ENCODE peak calls at places on chromosomes 11 and 22, in eight cellular contexts. X, I, M, K, H, L, P and Y are unnamed samples. For H3K4me1, the result is how much of the 10 kb centered on the place peaks cover.

GRCh38 chr22:49907807-49908206 is 10.4 kb downstream of the ALG12 start:
- DNase-seq in X (no peak), I (no peak), M (no peak), K (no peak), H (no peak), L (no peak), P (no peak), Y (no peak)

GRCh38 chr22:31625661-31626426 is 36.2 kb downstream of the PISD start:
- DNase-seq in X (no peak), I (no peak), M (no peak), K (no peak), H (no peak), L (peak), P (no peak), Y (no peak)

GRCh38 chr22:43376765-43377485 is 33.8 kb upstream of the SCUBE1 start:
- DNase-seq in X (no peak), I (peak), M (no peak), K (no peak), H (no peak), L (no peak), P (no peak), Y (peak)

GRCh38 chr11:61695917-61696316 is 15.7 kb downstream of the DAGLA start:
- DNase-seq in X (peak), I (peak), M (peak), K (peak), H (peak), L (peak), P (peak), Y (peak)

GRCh38 chr11:27705873-27706820 is 5.9 kb upstream of the BDNF start:
- DNase-seq in X (peak), I (no peak), M (peak), K (no peak), H (no peak), L (no peak), P (no peak), Y (no peak)

GRCh38 chr11:21105196-21105917 is 436.0 kb downstream of the NELL1 start:
- DNase-seq in X (no peak), I (no peak), M (no peak), K (no peak), H (no peak), L (no peak), P (no peak), Y (no peak)

GRCh38 chr11:38296211-38296776 is 1698.3 kb upstream of the RAG2 start:
- DNase-seq in X (no peak), I (no peak), M (no peak), K (no peak), H (no peak), L (no peak), P (no peak), Y (no peak)

GRCh38 chr22:21640810-21641209 is 1.3 kb upstream of the SDF2L1 start:
- DNase-seq in X (no peak), I (no peak), M (no peak), K (no peak), H (no peak), L (no peak), P (no peak), Y (no peak)

GRCh38 chr11:120546312-120547205 is 35.0 kb downstream of the GRIK4 start:
- DNase-seq in X (peak), I (peak), M (no peak), K (peak), H (no peak), L (no peak), P (peak), Y (no peak)

GRCh38 chr22:27542602-27543001 is 259.0 kb downstream of the MN1 start:
- DNase-seq in X (no peak), I (no peak), M (no peak), K (no peak), H (no peak), L (no peak), P (no peak), Y (no peak)

GRCh38 chr22:19823191-19823590 is 31.5 kb downstream of the GNB1L start:
- DNase-seq in X (no peak), I (peak), M (peak), K (peak), H (no peak), L (no peak), P (no peak), Y (no peak)

GRCh38 chr11:120527111-120527748 is 15.7 kb downstream of the GRIK4 start:
- DNase-seq in X (no peak), I (no peak), M (no peak), K (no peak), H (no peak), L (no peak), P (no peak), Y (no peak)

GRCh38 chr11:46049325-46049860 is 71.9 kb downstream of the PHF21A start:
- DNase-seq in X (no peak), I (no peak), M (no peak), K (no peak), H (no peak), L (no peak), P (no peak), Y (no peak)

GRCh38 chr11:44949160-44950035 is 1.3 kb downstream of the TP53I11 start:
- DNase-seq in X (peak), I (peak), M (no peak), K (no peak), H (no peak), L (no peak), P (no peak), Y (peak)

GRCh38 chr11:44950625-44951472 is at the start of gene TP53I11:
- DNase-seq in X (peak), I (peak), M (peak), K (peak), H (peak), L (peak), P (peak), Y (peak)

GRCh38 chr11:44948155-44948554 is 2.5 kb downstream of the TP53I11 start:
- DNase-seq in X (no peak), I (no peak), M (no peak), K (no peak), H (no peak), L (no peak), P (no peak), Y (no peak)

GRCh38 chr11:44952082-44952481 is 1.4 kb upstream of the TP53I11 start:
- DNase-seq in X (no peak), I (no peak), M (no peak), K (no peak), H (no peak), L (no peak), P (no peak), Y (no peak)

DNA sequence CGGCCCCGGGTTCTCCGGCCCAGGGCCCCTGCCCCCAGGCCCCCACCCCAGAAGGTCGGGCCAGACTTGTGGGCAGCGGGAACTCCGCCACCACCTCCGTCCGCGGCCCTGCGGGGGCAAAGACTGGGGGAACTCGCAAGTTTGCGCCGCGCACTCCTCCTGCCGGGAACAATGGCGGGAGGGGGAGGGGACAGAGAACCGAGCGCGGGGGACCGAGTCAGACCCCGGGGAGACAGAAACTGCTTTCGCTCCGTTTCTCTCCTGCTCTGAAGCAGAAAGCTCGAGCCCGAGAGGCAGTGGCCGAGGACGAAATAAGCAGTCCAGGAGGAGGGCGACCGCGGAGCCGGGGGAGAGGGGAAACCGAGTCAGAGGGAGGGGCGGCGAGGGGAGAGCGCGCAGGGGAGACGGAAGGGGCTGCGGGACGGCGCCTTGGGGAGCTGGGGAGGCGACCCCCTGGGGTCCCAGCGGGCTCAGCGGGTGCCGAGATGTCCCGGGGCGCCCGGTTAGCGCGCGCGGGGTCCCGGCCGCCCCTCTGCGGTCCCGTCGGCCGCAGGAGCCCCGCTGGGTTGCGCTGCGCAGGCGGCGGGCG is 553 bp downstream of the TP53I11 start:
- DNase-seq in X (no peak), I (peak), M (no peak), K (no peak), H (peak), L (peak), P (no peak), Y (no peak)
- H3K27ac ChIP-seq in X (no peak), I (peak), M (peak), K (peak), H (no peak), L (peak), P (no peak), Y (peak)

DNA sequence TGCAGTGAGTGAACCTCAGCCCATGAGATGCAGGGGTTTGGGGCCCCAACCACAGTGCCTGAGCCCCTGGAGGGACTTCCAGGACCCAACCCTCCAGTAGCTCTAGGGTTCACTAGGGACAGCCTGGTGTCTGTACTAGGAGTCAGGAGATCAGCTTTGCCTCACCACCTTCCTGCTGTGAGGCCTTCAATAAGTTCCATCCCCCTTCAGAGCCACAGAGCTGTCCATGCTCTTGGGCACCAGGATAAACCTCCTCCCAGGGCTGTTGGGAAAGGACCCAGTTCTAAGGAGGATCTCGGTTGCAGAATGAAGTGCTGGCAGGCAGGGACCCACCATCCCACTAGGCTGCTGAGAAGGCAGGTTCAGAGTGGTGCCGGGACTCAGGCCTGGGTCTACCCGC is 9.7 kb downstream of the ARHGEF17 start:
- DNase-seq in X (no peak), I (no peak), M (no peak), K (no peak), H (no peak), L (no peak), P (no peak), Y (no peak)
- H3K4me1 ChIP-seq in X (under half), I (under half), M (under half), K (under half), H (under half), L (under half), P (under half), Y (under half)

DNA sequence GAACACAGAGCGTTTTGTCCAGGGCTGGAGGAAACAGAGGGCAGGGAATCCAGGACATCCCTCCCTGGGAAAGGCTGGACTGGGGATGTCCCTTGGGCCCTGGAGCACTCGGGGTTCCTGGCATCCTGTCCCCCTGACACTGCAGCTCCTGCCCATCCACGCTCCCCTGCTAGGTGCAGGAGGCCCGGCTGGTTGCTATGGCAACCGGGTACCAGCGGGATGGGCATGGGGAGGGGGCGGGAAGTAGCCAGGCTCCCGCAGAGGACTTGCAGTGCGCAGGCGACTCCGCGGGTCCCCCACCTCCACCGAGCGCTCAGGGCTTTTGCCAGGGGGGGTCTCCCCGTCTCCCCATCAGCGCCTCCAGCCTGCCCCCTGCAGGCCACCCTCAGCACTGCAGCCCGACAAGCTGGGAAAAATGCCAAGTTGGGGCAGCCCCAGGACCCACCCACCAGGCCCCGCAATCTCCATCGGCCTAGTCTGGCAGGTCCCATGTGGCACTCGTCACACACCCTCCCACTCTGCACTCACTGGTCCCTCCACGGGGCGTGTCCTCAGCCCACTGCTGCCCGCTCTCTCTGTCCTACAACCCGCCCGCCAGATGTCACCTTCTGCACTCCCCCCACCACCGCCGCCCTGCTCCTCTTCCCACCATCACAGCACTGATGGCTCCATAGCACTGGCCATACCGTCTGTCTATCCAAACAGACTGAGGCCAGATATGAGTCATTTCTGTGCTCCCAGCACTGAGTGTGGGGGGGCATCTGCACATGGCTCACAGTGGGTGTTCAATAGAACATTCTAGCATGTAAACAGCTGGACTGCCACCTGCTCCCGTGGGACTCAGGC is 31.5 kb downstream of the KIAA0930 start:
- DNase-seq in X (peak), I (no peak), M (no peak), K (no peak), H (peak), L (no peak), P (peak), Y (peak)
- H3K27ac ChIP-seq in X (peak), I (no peak), M (peak), K (no peak), H (no peak), L (peak), P (no peak), Y (no peak)

DNA sequence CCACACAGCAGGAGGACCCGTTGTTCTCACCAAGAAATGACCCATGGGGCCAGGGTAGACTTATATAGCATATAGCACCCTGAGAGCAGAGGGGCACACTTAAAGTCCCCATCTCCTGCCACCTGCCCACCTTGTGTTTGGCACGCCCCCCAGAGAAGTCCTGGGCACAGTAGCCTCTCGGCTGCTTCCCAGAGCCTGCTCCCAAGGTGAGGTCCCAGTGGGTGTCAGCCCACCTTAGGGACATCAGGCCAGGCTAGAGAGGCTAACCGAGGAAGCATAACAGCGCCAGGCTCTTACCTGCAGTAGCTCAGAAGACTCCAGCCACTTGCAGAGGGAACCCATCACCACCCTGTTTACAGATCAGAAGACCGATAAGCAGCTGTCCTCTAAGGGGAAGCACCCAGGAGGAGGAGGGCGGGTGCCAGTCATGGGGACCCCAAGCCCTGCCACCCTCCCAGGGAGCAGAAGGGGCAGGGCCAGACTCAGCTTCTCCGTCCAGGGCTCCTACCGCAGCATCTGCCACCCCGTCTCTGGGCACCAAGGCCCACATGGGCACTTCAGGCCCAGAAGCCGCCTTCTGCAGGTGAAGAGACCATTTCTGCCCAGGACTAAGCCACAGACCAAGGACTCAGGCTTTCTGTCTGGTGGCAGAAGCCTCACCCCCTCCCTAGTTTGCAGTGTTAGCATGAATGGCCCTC is 34.9 kb upstream of the HMOX1 start:
- DNase-seq in X (no peak), I (no peak), M (no peak), K (no peak), H (no peak), L (no peak), P (no peak), Y (no peak)
- H3K4me1 ChIP-seq in X (under half), I (under half), M (under half), K (under half), H (under half), L (under half), P (under half), Y (under half)

GRCh38 chr11:129191649-129192048 is 476 bp downstream of the ARHGAP32 start:
- DNase-seq in X (peak), I (no peak), M (no peak), K (no peak), H (no peak), L (no peak), P (peak), Y (no peak)

GRCh38 chr11:129195682-129196081 is 3.6 kb upstream of the ARHGAP32 start:
- DNase-seq in X (no peak), I (no peak), M (no peak), K (no peak), H (no peak), L (no peak), P (no peak), Y (no peak)

GRCh38 chr11:129190087-129190486 is 2.0 kb downstream of the ARHGAP32 start:
- DNase-seq in X (peak), I (no peak), M (no peak), K (no peak), H (no peak), L (no peak), P (peak), Y (no peak)

GRCh38 chr11:129189646-129190045 is 2.5 kb downstream of the ARHGAP32 start:
- DNase-seq in X (no peak), I (no peak), M (no peak), K (no peak), H (no peak), L (no peak), P (no peak), Y (no peak)

DNA sequence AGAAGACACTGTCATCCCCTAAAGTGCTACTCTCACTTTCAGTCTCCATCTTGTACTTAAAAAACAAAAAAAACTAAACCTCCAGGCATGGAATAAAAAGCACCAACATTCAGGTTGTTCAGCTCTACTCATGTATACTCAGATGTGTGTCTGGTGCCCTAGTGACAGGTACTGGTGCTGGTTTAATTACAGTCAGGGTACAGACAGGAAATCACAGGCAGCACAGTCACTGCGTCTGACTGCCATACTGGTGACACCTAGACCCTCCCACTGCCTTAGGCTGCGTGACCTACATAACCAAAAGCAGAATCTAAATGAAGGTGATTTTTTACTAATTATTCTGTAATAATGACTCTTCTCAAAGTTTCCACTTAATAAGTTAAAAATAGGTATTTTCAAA is at the start of gene ARHGAP32:
- DNase-seq in X (peak), I (no peak), M (no peak), K (no peak), H (peak), L (no peak), P (peak), Y (no peak)
- H3K27ac ChIP-seq in X (peak), I (no peak), M (peak), K (no peak), H (no peak), L (no peak), P (peak), Y (no peak)

DNA sequence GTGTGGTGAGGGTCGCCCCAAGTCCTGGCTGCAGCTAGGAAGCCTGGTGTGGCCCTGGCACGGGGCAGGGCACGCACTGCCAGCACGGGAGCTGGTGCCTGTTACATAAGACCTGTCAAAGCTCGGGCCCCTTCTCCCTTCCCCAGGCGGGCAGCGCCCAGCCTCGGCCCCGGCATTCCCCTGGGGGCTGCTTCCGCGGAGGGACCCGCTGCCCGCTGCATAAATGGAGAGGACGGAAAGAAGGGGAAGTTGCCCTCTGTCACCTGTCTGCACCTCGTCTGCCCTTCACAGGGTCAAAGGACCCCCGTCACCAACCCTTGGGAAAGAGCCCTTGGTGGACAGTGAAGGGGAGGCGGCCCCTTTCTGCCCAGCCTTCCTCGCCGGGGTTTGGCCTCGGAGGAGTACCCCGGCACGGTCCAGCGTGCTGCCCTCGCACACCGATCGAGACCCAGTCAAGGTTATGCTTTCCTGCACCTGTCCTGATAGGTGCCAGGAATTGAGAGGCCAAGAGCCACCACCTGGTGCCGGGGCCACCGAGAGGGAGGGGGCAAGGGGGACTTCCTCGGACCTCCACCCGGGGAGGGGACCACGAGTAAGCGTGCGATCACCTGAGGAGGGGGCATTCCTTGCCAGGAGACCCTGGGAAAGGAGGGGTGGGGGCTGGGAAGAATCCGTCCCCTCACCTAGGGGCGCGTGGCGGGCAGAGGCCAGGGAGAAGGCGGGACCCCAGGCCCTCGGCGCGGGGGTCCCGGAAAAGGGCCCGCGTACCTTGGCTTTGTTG is 16.8 kb upstream of the MFRP start:
- DNase-seq in X (no peak), I (peak), M (no peak), K (no peak), H (no peak), L (no peak), P (no peak), Y (no peak)
- H3K4me1 ChIP-seq in X (under half), I (half or more), M (half or more), K (under half), H (under half), L (under half), P (under half), Y (under half)

DNA sequence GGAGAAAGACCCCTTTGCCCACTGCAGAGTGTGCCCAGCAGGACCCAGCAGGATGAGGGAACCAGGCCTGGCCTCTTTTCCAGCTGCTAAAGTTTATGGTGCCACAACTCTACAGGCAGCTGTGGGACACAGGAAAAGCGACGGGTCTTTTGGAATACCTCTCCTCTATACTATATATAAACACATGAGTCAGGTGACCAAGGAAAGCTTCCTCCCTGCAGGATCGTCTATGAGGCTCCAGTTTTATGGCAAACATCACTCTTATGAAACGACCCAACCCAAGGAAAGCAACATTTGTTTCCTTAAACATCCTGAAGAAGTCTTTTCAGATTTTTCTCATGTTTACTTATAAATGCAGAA is 102.8 kb upstream of the AKIP1 start:
- DNase-seq in X (no peak), I (no peak), M (peak), K (no peak), H (no peak), L (no peak), P (no peak), Y (no peak)
- H3K27ac ChIP-seq in X (no peak), I (peak), M (peak), K (peak), H (no peak), L (peak), P (peak), Y (no peak)

GRCh38 chr22:37419916-37420655 is 7.2 kb downstream of the ELFN2 start:
- DNase-seq in X (peak), I (no peak), M (no peak), K (no peak), H (no peak), L (no peak), P (peak), Y (no peak)
- H3K4me1 ChIP-seq in X (under half), I (under half), M (under half), K (under half), H (under half), L (under half), P (under half), Y (under half)